ENCODE peak calls at places on chromosomes 5 and 9, in six cellular contexts. V is MM.1S, W is neural progenitor cell, Z is GM23248, X is SK-N-SH, K is HCT116. Y is an unnamed sample.

GRCh38 chr9:35448511-35448910 is 41.4 kb upstream of the RUSC2 start:
- DNase-seq in V (no peak), W (no peak), Z (no peak), X (no peak), K (no peak), Y (no peak)

GRCh38 chr5:79510638-79511037 is 3.3 kb downstream of the HOMER1 start:
- DNase-seq in V (no peak), W (no peak), Z (no peak), X (no peak), K (no peak), Y (no peak)

GRCh38 chr5:55925677-55926076 is 69.1 kb downstream of the IL6ST start:
- DNase-seq in V (no peak), W (no peak), Z (no peak), X (no peak), K (no peak), Y (no peak)

GRCh38 chr5:123371575-123372179 is 51.5 kb downstream of the CEP120 start:
- DNase-seq in V (peak; percentile 16), W (peak; percentile 65), Z (peak; percentile 49), X (peak; percentile 11), K (no peak), Y (peak; percentile 42)

GRCh38 chr9:20054734-20055133 is 265.9 kb upstream of the SLC24A2 start:
- DNase-seq in V (no peak), W (no peak), Z (no peak), X (no peak), K (no peak), Y (no peak)

GRCh38 chr9:36445800-36446361 is 45.8 kb upstream of the RNF38 start:
- DNase-seq in V (no peak), W (no peak), Z (no peak), X (no peak), K (no peak), Y (no peak)

GRCh38 chr9:4143951-4144717 is 155.7 kb downstream of the GLIS3 start:
- DNase-seq in V (no peak), W (peak; percentile 69), Z (peak; percentile 78), X (no peak), K (no peak), Y (peak; percentile 76)

GRCh38 chr5:95178046-95178651 is 106.7 kb downstream of the MCTP1 start:
- DNase-seq in V (no peak), W (peak; percentile 94), Z (peak; percentile 3), X (no peak), K (peak; percentile 29), Y (peak; percentile 4)

GRCh38 chr9:114006931-114007691 is 71.0 kb downstream of the AMBP start:
- DNase-seq in V (no peak), W (no peak), Z (no peak), X (no peak), K (no peak), Y (no peak)

GRCh38 chr5:134240421-134240962 is 14.6 kb upstream of the PPP2CA start:
- DNase-seq in V (no peak), W (peak; percentile 17), Z (peak; percentile 45), X (peak; percentile 24), K (no peak), Y (peak; percentile 48)

GRCh38 chr9:120925535-120926396 is 830 bp downstream of the TRAF1 start:
- DNase-seq in V (no peak), W (no peak), Z (peak; percentile 87), X (no peak), K (no peak), Y (peak; percentile 23)

GRCh38 chr5:35354751-35355150 is 124.5 kb upstream of the PRLR start:
- DNase-seq in V (no peak), W (no peak), Z (peak; percentile 71), X (no peak), K (no peak), Y (peak; percentile 31)

GRCh38 chr5:11590475-11590874 is 313.8 kb downstream of the CTNND2 start:
- DNase-seq in V (no peak), W (no peak), Z (no peak), X (no peak), K (no peak), Y (no peak)

GRCh38 chr9:126334626-126335621 is 8.3 kb downstream of the MVB12B start:
- DNase-seq in V (no peak), W (no peak), Z (no peak), X (no peak), K (no peak), Y (no peak)

GRCh38 chr5:150585781-150586461 is 54.5 kb upstream of the SYNPO start:
- DNase-seq in V (no peak), W (no peak), Z (no peak), X (no peak), K (no peak), Y (no peak)
- H3K9ac ChIP-seq in V (no peak overlapping the region), W (no peak overlapping the region), Z (no peak overlapping the region), X (no peak overlapping the region), K (no peak overlapping the region), Y (no peak overlapping the region)

GRCh38 chr9:98038958-98039357 is 17.6 kb upstream of the NANS start:
- DNase-seq in V (no peak), W (no peak), Z (no peak), X (no peak), K (no peak), Y (no peak)

GRCh38 chr9:98040212-98040611 is 16.3 kb upstream of the NANS start:
- DNase-seq in V (no peak), W (no peak), Z (no peak), X (no peak), K (no peak), Y (no peak)

GRCh38 chr9:98034593-98035546 is 21.7 kb upstream of the NANS start:
- DNase-seq in V (peak; percentile 88), W (peak; percentile 91), Z (peak; percentile 78), X (peak; percentile 79), K (peak; percentile 76), Y (peak; percentile 71)

GRCh38 chr9:98039474-98040072 is 17.0 kb upstream of the NANS start:
- DNase-seq in V (no peak), W (no peak), Z (peak; percentile 38), X (no peak), K (no peak), Y (no peak)

GRCh38 chr9:98037362-98037761 is 19.2 kb upstream of the NANS start:
- DNase-seq in V (no peak), W (no peak), Z (peak; percentile 39), X (no peak), K (no peak), Y (peak; percentile 31)
- TF ChIP-seq EZH2phosphoT487 in V (no peak), W (no peak), Z (no peak), X (no peak), K (no peak), Y (no peak)

GRCh38 chr5:179271821-179272325 is 73.4 kb downstream of the ADAMTS2 start:
- DNase-seq in V (no peak), W (no peak), Z (no peak), X (peak; percentile 23), K (no peak), Y (no peak)
- H3K9ac ChIP-seq in V (no peak overlapping the region), W (no peak overlapping the region), Z (peak overlapping the region; percentile 95), X (no peak overlapping the region), K (no peak overlapping the region), Y (no peak overlapping the region)

GRCh38 chr9:87695523-87695922 is 30.4 kb upstream of the CTSL start:
- DNase-seq in V (no peak), W (no peak), Z (no peak), X (no peak), K (no peak), Y (no peak)

GRCh38 chr9:87696641-87697040 is 29.3 kb upstream of the CTSL start:
- DNase-seq in V (no peak), W (no peak), Z (no peak), X (no peak), K (no peak), Y (no peak)

GRCh38 chr9:87699835-87700234 is 26.1 kb upstream of the CTSL start:
- DNase-seq in V (no peak), W (no peak), Z (peak; percentile 16), X (no peak), K (no peak), Y (peak; percentile 48)

GRCh38 chr9:87701491-87701890 is 24.4 kb upstream of the CTSL start:
- DNase-seq in V (no peak), W (no peak), Z (no peak), X (no peak), K (no peak), Y (no peak)

DNA sequence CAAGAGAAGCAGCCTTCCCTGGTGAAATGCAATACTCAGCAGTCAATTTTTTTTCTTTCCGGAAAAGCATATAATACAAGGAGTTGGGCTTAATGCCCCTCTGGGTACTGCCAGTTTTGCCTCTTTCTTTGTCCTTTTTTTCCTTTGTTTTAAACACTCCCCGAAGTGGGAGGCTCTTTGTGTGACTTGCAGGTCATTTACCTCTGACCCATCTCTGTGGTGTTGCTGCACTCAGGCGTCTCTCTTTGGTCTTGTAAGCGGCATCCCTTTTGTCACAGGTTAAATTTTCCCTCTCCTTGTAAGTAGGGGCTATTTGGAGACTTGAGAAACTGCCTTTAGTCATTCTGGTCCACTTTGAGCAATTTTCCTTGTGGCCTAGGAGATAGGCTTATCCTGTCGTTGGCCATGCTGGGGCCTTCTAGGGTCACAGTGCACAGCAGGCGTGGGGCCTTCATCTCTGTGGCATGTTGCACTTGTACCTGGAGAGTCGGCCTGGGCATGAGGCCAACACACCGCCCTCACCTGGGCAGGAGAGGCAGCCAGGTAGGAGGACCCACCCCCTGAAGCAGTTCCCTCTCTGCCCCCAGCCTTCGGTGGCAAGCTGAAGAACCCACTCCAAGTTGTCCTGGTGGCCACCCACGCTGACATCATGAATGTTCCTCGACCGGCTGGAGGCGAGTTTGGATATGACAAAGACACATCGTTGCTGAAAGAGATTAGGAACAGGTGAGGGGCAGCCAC is 27.7 kb upstream of the CTSL start:
- DNase-seq in V (no peak), W (no peak), Z (no peak), X (no peak), K (no peak), Y (no peak)
- TF ChIP-seq EZH2phosphoT487 in V (no peak), W (no peak), Z (no peak), X (no peak), K (no peak), Y (no peak)

GRCh38 chr5:36482812-36483211 is 123.6 kb upstream of the SLC1A3 start:
- DNase-seq in V (no peak), W (no peak), Z (no peak), X (no peak), K (no peak), Y (no peak)
- H3K9ac ChIP-seq in V (no peak overlapping the region), W (no peak overlapping the region), Z (no peak overlapping the region), X (no peak overlapping the region), K (no peak overlapping the region), Y (no peak overlapping the region)

DNA sequence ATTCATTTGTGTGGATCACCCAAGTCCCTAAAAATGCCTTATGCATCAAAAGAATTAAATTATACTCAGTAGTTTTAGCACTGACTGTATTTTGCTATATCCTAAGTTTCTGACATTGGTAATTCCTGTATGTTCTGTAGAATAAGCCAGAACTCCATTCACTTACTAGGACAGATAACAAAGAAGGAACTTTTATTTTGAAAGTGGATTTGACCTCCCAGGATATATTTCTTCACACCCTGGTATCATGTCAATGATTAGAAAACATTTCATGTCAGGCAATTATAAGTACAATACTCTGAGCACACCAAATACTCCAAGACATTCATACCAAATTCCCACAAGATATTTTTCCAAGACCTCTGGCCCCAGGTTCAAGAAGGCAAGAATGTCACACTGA is 28.7 kb upstream of the MYOT start:
- DNase-seq in V (no peak), W (no peak), Z (no peak), X (no peak), K (no peak), Y (no peak)
- TF ChIP-seq EZH2phosphoT487 in V (no peak), W (no peak), Z (no peak), X (no peak), K (no peak), Y (no peak)

Y was measured in PC-3.